ENCODE peak calls at places on chromosomes 4 and X, in four cellular contexts. X is SJSA1, O is H1, C is AG04450. G is an unnamed sample.

GRCh38 chrX:39162322-39162721 is 361.1 kb downstream of the MID1IP1 start:
- DNase-seq in O (peak; percentile 53), X (no peak), C (no peak), G (no peak)

GRCh38 chr4:122156819-122157218 is 4.7 kb downstream of the BLTP1 start:
- DNase-seq in X (no peak), O (no peak), C (no peak), G (no peak)

GRCh38 chr4:149887091-149887490 is 71.4 kb upstream of the IQCM start:
- DNase-seq in O (no peak), C (no peak), X (no peak), G (no peak)

GRCh38 chrX:101803451-101803850 is 128.4 kb downstream of the ZMAT1 start:
- DNase-seq in O (no peak), C (no peak), X (no peak), G (peak; percentile 3)

GRCh38 chr4:78414116-78414515 is 137.5 kb upstream of the ANXA3 start:
- DNase-seq in O (no peak), C (no peak), X (no peak), G (no peak)

GRCh38 chrX:37509349-37509748 is 62.1 kb upstream of the LANCL3 start:
- DNase-seq in C (no peak), X (no peak), O (no peak), G (no peak)

GRCh38 chr4:10184051-10184450 is 67.5 kb upstream of the WDR1 start:
- DNase-seq in O (no peak), X (no peak), C (no peak), G (no peak)

GRCh38 chrX:80808854-80809493 is 703 bp downstream of the BRWD3 start:
- DNase-seq in C (no peak), X (no peak), O (peak; percentile 46), G (peak; percentile 20)

DNA sequence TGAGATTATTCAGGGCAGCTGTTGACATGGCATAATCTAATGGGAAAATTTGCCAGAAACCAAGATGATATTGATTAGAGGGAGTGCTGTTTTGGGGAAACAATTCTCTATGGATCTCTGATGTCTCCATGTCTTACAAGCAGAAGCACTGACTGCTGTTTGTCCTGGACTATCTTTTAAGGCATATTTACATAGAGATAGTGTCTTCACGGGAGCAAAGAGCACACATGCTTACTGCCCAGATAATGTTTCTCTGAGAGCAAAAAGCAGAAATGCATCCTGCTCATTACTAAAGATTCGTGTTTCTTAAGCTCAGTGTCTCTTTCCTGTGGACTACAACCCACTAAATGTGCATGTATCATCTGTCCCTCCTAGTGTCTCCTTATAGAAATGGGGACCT is 41.3 kb upstream of the GLRA3 start:
- DNase-seq in X (no peak), O (no peak), C (no peak), G (no peak)
- H3K9me3 ChIP-seq in X (no peaks in the 10 kb centered on the region), O (no peaks in the 10 kb centered on the region), C (no peaks in the 10 kb centered on the region), G (no peaks in the 10 kb centered on the region)

DNA sequence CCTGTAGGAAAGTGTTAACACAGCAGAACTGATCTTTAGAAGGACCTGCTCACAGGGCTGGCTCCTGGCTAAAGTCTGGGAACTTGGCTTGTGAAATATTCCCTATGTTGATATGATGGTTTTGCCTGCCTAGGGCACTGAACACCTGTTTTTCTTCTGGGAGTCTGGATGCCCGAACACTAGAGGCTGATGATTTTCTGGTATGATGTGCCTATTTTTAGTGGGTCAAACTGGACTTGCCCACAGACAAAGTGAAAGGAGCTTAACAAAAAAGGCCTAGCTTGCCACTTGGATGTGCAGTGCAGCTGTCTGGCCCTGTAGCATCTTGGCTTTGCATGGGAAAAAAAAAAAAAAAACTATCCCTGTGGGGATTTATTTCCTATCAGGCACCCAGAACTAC is 39.1 kb downstream of the ZNF674 start:
- DNase-seq in C (no peak), X (no peak), O (no peak), G (no peak)
- H3K9me3 ChIP-seq in C (peaks cover 11% of the 10 kb centered on the region), X (no peaks in the 10 kb centered on the region), O (peaks cover 6% of the 10 kb centered on the region), G (peaks cover 64% of the 10 kb centered on the region)

GRCh38 chr4:175051974-175052373 is 133.8 kb downstream of the ADAM29 start:
- DNase-seq in O (no peak), C (no peak), X (no peak), G (no peak)
- H3K9me3 ChIP-seq in O (no peaks in the 10 kb centered on the region), C (peaks cover 10% of the 10 kb centered on the region), X (no peaks in the 10 kb centered on the region), G (no peaks in the 10 kb centered on the region)

DNA sequence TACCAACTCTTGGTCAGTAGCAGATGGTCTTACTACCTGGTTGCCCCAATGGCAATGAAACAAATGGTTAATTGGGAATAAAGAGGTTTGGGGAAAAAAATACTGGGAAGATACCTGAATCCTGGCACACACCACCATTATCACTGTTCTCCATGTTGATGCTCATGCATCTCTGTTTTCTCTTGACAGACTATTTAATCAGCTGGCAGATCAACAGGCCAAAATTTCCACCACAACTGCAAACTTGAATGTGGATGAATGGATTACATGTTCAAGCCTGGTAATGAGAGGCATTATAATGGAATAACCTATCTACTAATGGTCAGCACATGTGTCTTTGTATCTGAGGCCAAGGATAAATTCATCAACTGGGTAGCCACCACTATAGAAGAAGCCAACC is 45.7 kb downstream of the ZNF721 start:
- DNase-seq in O (no peak), X (no peak), C (no peak), G (no peak)
- H3K9me3 ChIP-seq in O (peaks cover 72% of the 10 kb centered on the region), X (no peaks in the 10 kb centered on the region), C (peaks cover 68% of the 10 kb centered on the region), G (peaks cover 94% of the 10 kb centered on the region)

DNA sequence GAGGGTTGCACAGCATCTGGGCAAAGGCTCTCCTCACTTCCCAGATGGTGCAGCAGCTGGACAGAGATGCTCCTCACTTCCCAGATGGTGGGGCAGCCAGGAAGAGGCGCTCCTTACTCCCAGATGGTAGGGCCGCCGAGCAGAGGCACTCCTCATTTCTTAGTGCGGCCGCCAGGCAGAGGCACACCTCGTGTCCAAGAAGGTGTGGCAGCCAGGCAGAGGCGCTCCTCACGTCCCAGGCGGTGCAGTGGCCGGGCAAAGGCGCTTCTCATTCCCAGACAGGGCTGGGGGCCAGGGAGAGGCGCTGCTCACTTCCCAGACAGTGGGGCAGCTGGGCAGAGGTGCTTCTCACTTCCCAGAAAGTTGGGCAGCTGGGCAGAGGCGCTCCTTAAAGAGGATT is 48.8 kb downstream of the ZNF732 start:
- DNase-seq in O (no peak), X (no peak), C (no peak), G (no peak)
- H3K9me3 ChIP-seq in O (peaks cover 58% of the 10 kb centered on the region), X (no peaks in the 10 kb centered on the region), C (peaks cover 31% of the 10 kb centered on the region), G (peaks cover 21% of the 10 kb centered on the region)

GRCh38 chr4:105462610-105463009 is 11.3 kb downstream of the PPA2 start:
- DNase-seq in X (no peak), C (no peak), O (no peak), G (no peak)

GRCh38 chr4:105461221-105462041 is 12.4 kb downstream of the PPA2 start:
- DNase-seq in X (no peak), O (no peak), C (no peak), G (no peak)

GRCh38 chr4:105471566-105472176 is 2.2 kb downstream of the PPA2 start:
- DNase-seq in O (peak; percentile 67), X (peak; percentile 67), C (peak; percentile 48), G (peak; percentile 48)

GRCh38 chr4:105462042-105462421 is 11.8 kb downstream of the PPA2 start:
- DNase-seq in C (no peak), X (no peak), O (no peak), G (no peak)

DNA sequence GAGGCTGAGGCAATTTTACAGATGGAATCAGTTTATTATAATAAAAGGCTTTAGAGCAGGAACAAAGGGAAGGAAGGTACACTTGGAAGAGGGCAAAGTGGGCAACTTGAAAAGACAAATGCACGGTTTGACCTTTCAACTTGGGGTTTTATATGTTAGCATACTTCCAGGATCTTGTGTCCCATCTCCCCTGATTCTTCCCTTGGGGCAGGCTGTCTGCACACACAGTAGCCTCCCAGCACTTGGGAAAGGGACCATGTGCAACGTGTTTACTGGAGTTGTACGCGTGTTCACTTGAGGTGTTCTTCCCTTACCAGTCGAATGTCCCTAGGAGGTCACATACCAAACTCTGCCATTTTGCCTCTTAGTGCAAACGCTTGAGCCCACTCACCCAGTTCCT is 7.3 kb downstream of the PPA2 start:
- DNase-seq in X (no peak), C (no peak), O (no peak), G (no peak)
- H3K9me3 ChIP-seq in X (no peaks in the 10 kb centered on the region), C (no peaks in the 10 kb centered on the region), O (no peaks in the 10 kb centered on the region), G (no peaks in the 10 kb centered on the region)

GRCh38 chr4:41748074-41748787 is at the start of gene PHOX2B:
- DNase-seq in X (no peak), O (peak; percentile 60), C (no peak), G (no peak)
- H3K9me3 ChIP-seq in X (no peaks in the 10 kb centered on the region), O (peaks cover 13% of the 10 kb centered on the region), C (peaks cover 12% of the 10 kb centered on the region), G (no peaks in the 10 kb centered on the region)